ENCODE peak calls at places on chromosomes 13 and 19, in eight cellular contexts. One of them, this sample, is unnamed.

GRCh38 chr13:50646070-50646469 is 197.4 kb downstream of the DLEU7 start:
- DNase-seq in testis: no peak
- DNase-seq in bronchial epithelial cell: no peak
- DNase-seq in left lung: no peak
- DNase-seq in coronary artery: no peak
- DNase-seq in AG10803: peak; percentile 64
- DNase-seq in RWPE1: no peak
- DNase-seq in kidney: no peak
- DNase-seq in this sample: no peak

GRCh38 chr13:65932587-65933239 is 1297.4 kb downstream of the PCDH9 start:
- DNase-seq in bronchial epithelial cell: peak; percentile 72
- DNase-seq in AG10803: no peak
- DNase-seq in RWPE1: peak; percentile 7
- DNase-seq in coronary artery: no peak
- DNase-seq in testis: no peak
- DNase-seq in left lung: no peak
- DNase-seq in kidney: no peak
- DNase-seq in this sample: no peak

GRCh38 chr13:76683168-76683567 is 203.0 kb downstream of the KCTD12 start:
- DNase-seq in RWPE1: no peak
- DNase-seq in left lung: no peak
- DNase-seq in bronchial epithelial cell: no peak
- DNase-seq in AG10803: no peak
- DNase-seq in testis: no peak
- DNase-seq in coronary artery: no peak
- DNase-seq in kidney: no peak
- DNase-seq in this sample: no peak

GRCh38 chr19:46878613-46879375 is 18.0 kb downstream of the ARHGAP35 start:
- DNase-seq in left lung: no peak
- DNase-seq in AG10803: peak; percentile 80
- DNase-seq in bronchial epithelial cell: no peak
- DNase-seq in coronary artery: no peak
- DNase-seq in RWPE1: no peak
- DNase-seq in kidney: no peak
- DNase-seq in testis: no peak
- DNase-seq in this sample: no peak

GRCh38 chr13:43785681-43786471 is 896 bp downstream of the ENOX1 start:
- DNase-seq in bronchial epithelial cell: peak; percentile 50
- DNase-seq in left lung: peak; percentile 83
- DNase-seq in coronary artery: peak; percentile 80
- DNase-seq in RWPE1: peak; percentile 78
- DNase-seq in kidney: peak; percentile 95
- DNase-seq in testis: peak; percentile 93
- DNase-seq in AG10803: peak; percentile 69
- DNase-seq in this sample: peak; percentile 85

GRCh38 chr13:102295316-102296048 is 106.4 kb downstream of the FGF14 start:
- DNase-seq in coronary artery: no peak
- DNase-seq in left lung: no peak
- DNase-seq in bronchial epithelial cell: no peak
- DNase-seq in testis: no peak
- DNase-seq in kidney: no peak
- DNase-seq in AG10803: peak; percentile 58
- DNase-seq in RWPE1: no peak
- DNase-seq in this sample: no peak

GRCh38 chr13:45879666-45880065 is 28.1 kb upstream of the SIAH3 start:
- DNase-seq in testis: no peak
- DNase-seq in coronary artery: no peak
- DNase-seq in RWPE1: peak; percentile 25
- DNase-seq in kidney: no peak
- DNase-seq in AG10803: no peak
- DNase-seq in bronchial epithelial cell: peak; percentile 33
- DNase-seq in left lung: no peak
- DNase-seq in this sample: no peak

GRCh38 chr19:39377373-39378362 is 13.2 kb downstream of the PAF1 start:
- DNase-seq in bronchial epithelial cell: no peak
- DNase-seq in AG10803: no peak
- DNase-seq in RWPE1: no peak
- DNase-seq in left lung: no peak
- DNase-seq in testis: no peak
- DNase-seq in coronary artery: no peak
- DNase-seq in kidney: no peak
- DNase-seq in this sample: no peak

GRCh38 chr13:46926856-46927625 is 30.2 kb upstream of the HTR2A start:
- DNase-seq in kidney: no peak
- DNase-seq in left lung: no peak
- DNase-seq in testis: no peak
- DNase-seq in RWPE1: no peak
- DNase-seq in AG10803: peak; percentile 77
- DNase-seq in coronary artery: no peak
- DNase-seq in bronchial epithelial cell: no peak
- DNase-seq in this sample: no peak

GRCh38 chr13:73136776-73137175 is 78.0 kb downstream of the KLF5 start:
- DNase-seq in AG10803: peak; percentile 12
- DNase-seq in left lung: no peak
- DNase-seq in testis: no peak
- DNase-seq in kidney: no peak
- DNase-seq in bronchial epithelial cell: no peak
- DNase-seq in coronary artery: no peak
- DNase-seq in RWPE1: no peak
- DNase-seq in this sample: no peak

GRCh38 chr19:48619692-48620565 is 623 bp downstream of the SPHK2 start:
- DNase-seq in bronchial epithelial cell: no peak
- DNase-seq in testis: no peak
- DNase-seq in AG10803: peak; percentile 53
- DNase-seq in coronary artery: no peak
- DNase-seq in RWPE1: no peak
- DNase-seq in kidney: no peak
- DNase-seq in left lung: no peak
- DNase-seq in this sample: no peak

GRCh38 chr19:48617146-48617937 is 1.6 kb downstream of the RPL18 start:
- DNase-seq in coronary artery: no peak
- DNase-seq in testis: no peak
- DNase-seq in RWPE1: no peak
- DNase-seq in bronchial epithelial cell: no peak
- DNase-seq in left lung: no peak
- DNase-seq in AG10803: no peak
- DNase-seq in kidney: no peak
- DNase-seq in this sample: peak; percentile 55

GRCh38 chr19:48618278-48618915 is 581 bp downstream of the RPL18 start:
- DNase-seq in left lung: no peak
- DNase-seq in testis: no peak
- DNase-seq in AG10803: no peak
- DNase-seq in RWPE1: no peak
- DNase-seq in bronchial epithelial cell: no peak
- DNase-seq in coronary artery: peak; percentile 75
- DNase-seq in kidney: peak; percentile 83
- DNase-seq in this sample: no peak

GRCh38 chr19:48616491-48617056 is 1.7 kb upstream of the FAM83E start:
- DNase-seq in kidney: no peak
- DNase-seq in RWPE1: no peak
- DNase-seq in left lung: no peak
- DNase-seq in bronchial epithelial cell: no peak
- DNase-seq in coronary artery: no peak
- DNase-seq in AG10803: no peak
- DNase-seq in testis: no peak
- DNase-seq in this sample: no peak

GRCh38 chr19:48618916-48619691 is at the start of the genes RPL18 and SPHK2:
- DNase-seq in RWPE1: peak; percentile 97
- DNase-seq in kidney: peak; percentile 100
- DNase-seq in left lung: peak; percentile 99
- DNase-seq in AG10803: peak; percentile 100
- DNase-seq in coronary artery: peak; percentile 99
- DNase-seq in bronchial epithelial cell: peak; percentile 97
- DNase-seq in testis: peak; percentile 99
- DNase-seq in this sample: peak; percentile 99
- TF ChIP-seq CTCF in RWPE1: no peak
- TF ChIP-seq CTCF in kidney: no peak
- TF ChIP-seq CTCF in left lung: no peak
- TF ChIP-seq CTCF in AG10803: no peak
- TF ChIP-seq CTCF in coronary artery: no peak
- TF ChIP-seq CTCF in bronchial epithelial cell: no peak
- TF ChIP-seq CTCF in testis: no peak
- TF ChIP-seq CTCF in this sample: no peak

DNA sequence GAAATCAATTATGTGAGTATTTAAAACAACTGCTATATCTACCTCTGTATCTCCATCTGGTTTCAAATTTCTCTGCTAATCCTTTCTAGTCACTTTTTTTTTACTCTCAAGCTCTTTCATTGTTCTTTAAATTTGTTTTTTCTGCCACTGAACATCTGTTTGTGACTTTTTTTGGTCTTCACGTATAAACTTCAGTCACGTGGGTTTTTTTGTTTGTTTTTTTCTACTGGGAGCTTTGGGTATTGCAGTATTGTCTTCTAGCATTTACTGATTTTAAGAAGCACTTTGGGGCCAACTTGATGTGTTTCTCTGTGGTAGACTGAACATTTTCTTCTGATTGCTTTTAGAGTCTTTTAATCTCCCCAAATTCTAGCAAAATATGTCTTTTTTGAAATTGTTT is 262.6 kb upstream of the RXFP2 start:
- DNase-seq in coronary artery: no peak
- DNase-seq in RWPE1: no peak
- DNase-seq in kidney: no peak
- DNase-seq in left lung: no peak
- DNase-seq in bronchial epithelial cell: no peak
- DNase-seq in testis: no peak
- DNase-seq in AG10803: no peak
- DNase-seq in this sample: no peak
- TF ChIP-seq CTCF in coronary artery: no peak
- TF ChIP-seq CTCF in RWPE1: no peak
- TF ChIP-seq CTCF in kidney: no peak
- TF ChIP-seq CTCF in left lung: no peak
- TF ChIP-seq CTCF in bronchial epithelial cell: no peak
- TF ChIP-seq CTCF in testis: no peak
- TF ChIP-seq CTCF in AG10803: peak; percentile 15
- TF ChIP-seq CTCF in this sample: no peak

GRCh38 chr19:54189020-54189667 is at the start of gene MBOAT7:
- DNase-seq in AG10803: no peak
- DNase-seq in testis: no peak
- DNase-seq in kidney: no peak
- DNase-seq in bronchial epithelial cell: peak; percentile 47
- DNase-seq in coronary artery: no peak
- DNase-seq in left lung: no peak
- DNase-seq in RWPE1: no peak
- DNase-seq in this sample: no peak
- TF ChIP-seq CTCF in AG10803: no peak
- TF ChIP-seq CTCF in testis: no peak
- TF ChIP-seq CTCF in kidney: peak; percentile 41
- TF ChIP-seq CTCF in bronchial epithelial cell: peak; percentile 25
- TF ChIP-seq CTCF in coronary artery: no peak
- TF ChIP-seq CTCF in left lung: no peak
- TF ChIP-seq CTCF in RWPE1: peak; percentile 56
- TF ChIP-seq CTCF in this sample: peak; percentile 52

GRCh38 chr13:30796132-30796832 is 60.9 kb downstream of the ALOX5AP start:
- DNase-seq in kidney: no peak
- DNase-seq in bronchial epithelial cell: peak; percentile 82
- DNase-seq in coronary artery: no peak
- DNase-seq in left lung: no peak
- DNase-seq in AG10803: peak; percentile 80
- DNase-seq in RWPE1: peak; percentile 56
- DNase-seq in testis: peak; percentile 29
- DNase-seq in this sample: peak; percentile 50
- TF ChIP-seq CTCF in kidney: no peak
- TF ChIP-seq CTCF in bronchial epithelial cell: peak; percentile 26
- TF ChIP-seq CTCF in coronary artery: no peak
- TF ChIP-seq CTCF in left lung: no peak
- TF ChIP-seq CTCF in AG10803: no peak
- TF ChIP-seq CTCF in RWPE1: peak; percentile 16
- TF ChIP-seq CTCF in testis: no peak
- TF ChIP-seq CTCF in this sample: no peak

This sample was measured in prostate gland.